ENCODE peak calls at places on chromosomes 2 and 18, in four cellular contexts. L is sigmoid colon, J is endothelial cell of umbilical vein, S is transverse colon. B is an unnamed sample.

GRCh38 chr2:178836807-178837206 is 29.6 kb upstream of the TTN start:
- DNase-seq in L (no peak), S (no peak), J (no peak), B (no peak)

GRCh38 chr2:8589721-8590120 is 92.1 kb upstream of the ID2 start:
- DNase-seq in L (no peak), J (no peak), S (no peak), B (no peak)

GRCh38 chr2:39665811-39666488 is at the start of gene TMEM178A:
- DNase-seq in S (no peak), J (no peak), L (no peak), B (no peak)

GRCh38 chr2:122480381-122481243 is 725.2 kb downstream of the TSN start:
- DNase-seq in S (no peak), L (no peak), J (no peak), B (no peak)

GRCh38 chr2:173713904-173714555 is 251.1 kb downstream of the SP3 start:
- DNase-seq in L (no peak), S (no peak), J (no peak), B (no peak)

GRCh38 chr2:7427293-7428060 is 510.3 kb downstream of the RNF144A start:
- DNase-seq in L (no peak), J (peak; percentile 54), S (no peak), B (no peak)

GRCh38 chr2:39511786-39512433 is 74.8 kb upstream of the MAP4K3 start:
- DNase-seq in L (no peak), S (peak; percentile 16), J (no peak), B (no peak)

GRCh38 chr2:237677951-237678481 is 50.6 kb downstream of the LRRFIP1 start:
- DNase-seq in J (peak; percentile 60), L (peak; percentile 85), S (no peak), B (no peak)

GRCh38 chr2:53475766-53476165 is 291.8 kb upstream of the CHAC2 start:
- DNase-seq in L (no peak), J (no peak), S (no peak), B (no peak)

GRCh38 chr2:101418704-101419663 is 31.7 kb upstream of the CREG2 start:
- DNase-seq in L (peak; percentile 73), J (peak; percentile 69), S (peak; percentile 44), B (peak; percentile 48)

GRCh38 chr2:235641333-235641732 is 147.5 kb downstream of the AGAP1 start:
- DNase-seq in J (no peak), L (no peak), S (no peak), B (no peak)

GRCh38 chr2:110105608-110106467 is 9.8 kb downstream of the MALL start:
- DNase-seq in L (no peak), J (peak; percentile 83), S (peak; percentile 82), B (peak; percentile 67)

GRCh38 chr18:59715966-59716369 is 18.7 kb upstream of the CCBE1 start:
- DNase-seq in L (no peak), S (no peak), J (peak; percentile 77), B (no peak)

GRCh38 chr2:53422979-53423378 is 344.6 kb upstream of the CHAC2 start:
- DNase-seq in J (peak; percentile 26), L (no peak), S (peak; percentile 22), B (peak; percentile 15)

GRCh38 chr18:74742573-74742972 is 144.9 kb downstream of the ZNF407 start:
- DNase-seq in S (no peak), L (no peak), J (no peak), B (no peak)

GRCh38 chr2:234674781-234675201 is 177.9 kb upstream of the ARL4C start:
- DNase-seq in L (no peak), S (no peak), J (no peak), B (no peak)

GRCh38 chr2:114949228-114949804 is 506.9 kb downstream of the DPP10 start:
- DNase-seq in L (no peak), J (no peak), S (no peak), B (no peak)

DNA sequence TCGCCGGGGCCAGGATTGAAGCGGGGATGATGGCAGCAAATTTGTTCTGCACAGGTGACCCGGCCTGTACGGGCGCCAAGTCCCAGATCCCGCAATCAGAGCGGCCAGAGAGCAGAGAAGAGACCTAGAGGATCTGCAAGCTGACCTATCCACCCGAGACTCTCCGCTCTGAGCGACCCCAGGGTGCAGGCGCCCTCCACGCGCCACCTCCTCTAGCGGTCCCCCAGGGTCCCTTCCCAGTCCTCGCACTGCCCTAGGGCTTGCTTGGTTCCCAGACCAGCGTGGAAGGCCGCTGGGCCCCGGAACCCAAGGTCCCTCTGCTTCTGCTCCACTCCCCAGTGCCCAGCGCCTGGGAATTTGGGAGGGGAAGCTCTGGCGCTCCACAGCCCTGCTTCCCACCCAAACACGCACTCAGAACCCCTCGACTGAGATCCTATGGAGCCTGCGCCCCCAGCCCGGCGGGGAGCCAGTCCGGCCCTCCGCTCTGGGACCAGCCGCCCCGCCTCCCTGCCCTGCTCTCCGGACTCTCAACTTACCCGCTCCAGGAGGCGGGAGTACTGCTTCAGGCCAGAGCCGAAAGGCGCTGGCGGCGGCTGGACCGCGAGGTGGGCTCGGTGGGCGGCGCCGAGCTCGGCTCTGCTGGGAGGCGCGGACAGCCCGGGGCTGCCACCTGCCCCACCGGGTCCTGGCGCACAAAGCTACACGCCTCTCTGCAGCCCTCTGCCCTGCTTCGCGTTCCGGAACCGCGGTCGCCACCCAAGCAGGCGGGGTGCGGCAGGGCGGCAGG is 3.0 kb upstream of the SIX3 start:
- DNase-seq in J (no peak), S (no peak), L (no peak), B (no peak)
- H3K4me3 ChIP-seq in J (no peak overlapping the region), S (peak overlapping the region; percentile 46), L (peak overlapping the region; percentile 25), B (peak overlapping the region; percentile 5)

GRCh38 chr2:113891265-113891959 is 1.5 kb downstream of the ACTR3 start:
- DNase-seq in L (no peak), S (no peak), J (no peak), B (no peak)

GRCh38 chr2:113888641-113889470 is 1.0 kb upstream of the ACTR3 start:
- DNase-seq in L (no peak), S (peak; percentile 66), J (no peak), B (no peak)

GRCh38 chr2:113890253-113891235 is 655 bp downstream of the ACTR3 start:
- DNase-seq in J (peak; percentile 78), L (peak; percentile 85), S (peak; percentile 77), B (peak; percentile 77)

GRCh38 chr2:113887393-113887792 is 2.5 kb upstream of the ACTR3 start:
- DNase-seq in L (no peak), S (no peak), J (no peak), B (no peak)

DNA sequence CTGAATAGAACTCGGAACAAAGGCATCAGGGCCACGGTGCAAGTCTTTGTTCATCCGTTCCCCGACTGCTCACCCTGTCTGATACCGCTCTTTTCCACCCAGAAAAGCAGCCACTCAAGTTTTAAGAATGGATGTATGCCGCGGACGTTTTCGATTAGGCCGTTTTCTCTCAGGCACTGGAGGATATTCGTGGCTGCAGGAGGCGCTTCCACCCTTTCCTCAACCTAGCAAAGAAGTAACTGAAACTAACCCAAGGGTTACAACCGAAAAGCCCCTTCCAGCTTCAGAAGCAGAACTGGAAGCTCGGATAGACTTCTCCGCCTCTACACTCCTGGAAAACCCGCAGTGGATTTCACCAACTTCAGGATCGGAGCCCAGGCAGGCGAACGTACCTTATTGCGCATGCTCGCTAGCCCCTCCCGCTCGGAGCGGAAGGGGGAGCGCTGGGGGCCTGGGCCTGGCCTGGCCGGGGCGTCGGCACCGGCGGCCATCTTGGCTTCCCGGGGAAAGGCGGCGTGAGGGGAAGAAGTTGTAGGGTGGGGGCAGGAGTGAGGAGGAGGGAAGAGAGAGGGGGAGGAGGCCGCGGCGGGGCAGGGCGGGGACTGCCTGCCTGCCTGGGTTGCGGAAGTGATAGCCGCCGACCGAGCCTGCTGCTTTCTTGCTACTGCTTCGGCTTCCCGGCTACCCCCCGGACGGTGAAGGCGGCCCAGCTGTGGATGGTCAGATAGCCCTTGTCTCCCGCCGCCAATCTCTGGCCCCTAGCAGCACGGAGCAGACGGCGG is at the start of gene ACTR3:
- DNase-seq in J (peak; percentile 100), S (peak; percentile 99), L (peak; percentile 98), B (peak; percentile 98)
- TF ChIP-seq POLR2A in J (peak; percentile 89), S (peak; percentile 90), L (peak; percentile 85), B (peak; percentile 87)

GRCh38 chr2:26330114-26330581 is 15.8 kb upstream of the SELENOI start:
- DNase-seq in J (peak; percentile 81), S (peak; percentile 92), L (peak; percentile 94), B (peak; percentile 87)

GRCh38 chr2:26327291-26328272 is 18.4 kb upstream of the SELENOI start:
- DNase-seq in S (no peak), L (no peak), J (no peak), B (no peak)

GRCh38 chr2:26325851-26326250 is 20.1 kb upstream of the SELENOI start:
- DNase-seq in L (no peak), S (no peak), J (peak; percentile 75), B (no peak)

GRCh38 chr2:26326514-26326913 is 19.4 kb upstream of the SELENOI start:
- DNase-seq in L (no peak), S (no peak), J (no peak), B (no peak)

GRCh38 chr2:26324903-26325302 is 21.0 kb upstream of the SELENOI start:
- DNase-seq in S (no peak), L (no peak), J (no peak), B (no peak)
- TF ChIP-seq POLR2AphosphoS5 in S (no peak), L (no peak), J (no peak), B (no peak)

DNA sequence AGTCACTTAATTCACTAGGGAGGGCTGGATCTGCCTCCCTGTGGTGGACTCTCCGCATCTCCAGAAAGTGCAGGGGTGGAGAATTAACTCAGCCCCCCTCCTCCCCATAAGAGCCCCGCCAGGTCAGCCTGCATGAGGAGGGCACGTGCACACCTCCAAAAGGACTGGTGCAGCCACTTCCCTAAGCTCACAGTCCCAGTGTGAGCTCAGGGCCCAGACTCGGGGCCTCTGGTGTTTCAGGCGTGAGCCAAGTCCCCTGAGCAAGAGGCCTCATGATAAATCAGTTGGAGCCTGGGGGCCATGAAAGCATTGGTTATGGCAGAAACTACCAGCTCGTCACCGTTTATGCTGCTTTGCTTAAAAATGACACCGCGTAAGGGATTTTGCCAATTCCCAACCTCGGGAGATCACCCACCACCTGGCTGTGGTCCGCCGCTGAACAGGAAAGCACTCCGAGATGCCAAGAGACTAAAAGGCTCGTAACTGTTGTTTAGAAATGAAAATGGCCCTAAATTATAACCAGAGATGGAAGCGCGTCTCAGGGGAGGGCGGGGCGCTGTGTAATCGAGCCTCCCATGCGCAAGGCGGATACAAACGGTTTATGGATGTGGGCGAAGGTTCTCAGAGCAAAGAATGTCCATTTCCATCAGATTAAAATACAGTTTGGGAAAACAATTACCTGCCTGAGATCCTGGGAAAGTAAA is 141.6 kb downstream of the BCL2 start:
- DNase-seq in S (peak; percentile 82), J (no peak), L (peak; percentile 89), B (peak; percentile 73)
- H3K4me3 ChIP-seq in S (peak overlapping the region; percentile 31), J (no peak overlapping the region), L (peak overlapping the region; percentile 25), B (no peak overlapping the region)

GRCh38 chr2:218249686-218250085 is 11.1 kb upstream of the GPBAR1 start:
- DNase-seq in L (peak; percentile 50), S (no peak), J (no peak), B (no peak)
- TF ChIP-seq POLR2A in L (no peak), S (no peak), J (no peak), B (no peak)

GRCh38 chr2:206176886-206177285 is 17.2 kb downstream of the EEF1B2 start:
- DNase-seq in S (no peak), J (peak; percentile 46), L (no peak), B (no peak)
- TF ChIP-seq POLR2AphosphoS5 in S (no peak), J (no peak), L (no peak), B (no peak)

B was measured in prostate gland.